ENCODE peak calls at places on chromosomes 1 and 21, in five cellular contexts. R, H, Q, G and B are unnamed samples. For H3K4me1, the result is how much of the 10 kb centered on the place peaks cover.

GRCh38 chr1:156464825-156465452 is 35.6 kb downstream of the MEF2D start:
- DNase-seq in G (no peak), H (no peak), Q (no peak), R (no peak), B (no peak)

GRCh38 chr1:116375884-116376733 is 3.1 kb downstream of the ATP1A1 start:
- DNase-seq in G (peak), H (peak), R (peak), Q (no peak), B (peak)

GRCh38 chr1:44664730-44665370 is 9.4 kb downstream of the TMEM53 start:
- DNase-seq in R (no peak), H (no peak), Q (no peak), G (no peak), B (no peak)

GRCh38 chr1:200445213-200445612 is 35.4 kb upstream of the ZNF281 start:
- DNase-seq in H (no peak), R (no peak), G (no peak), Q (no peak), B (no peak)

GRCh38 chr1:204972461-204972860 is 70.6 kb upstream of the CNTN2 start:
- DNase-seq in H (no peak), R (no peak), G (no peak), Q (no peak), B (no peak)

GRCh38 chr1:94746635-94747525 is 73.3 kb upstream of the SLC44A3 start:
- DNase-seq in H (peak), R (no peak), G (no peak), Q (no peak), B (no peak)

GRCh38 chr1:230994860-230995259 is 16.0 kb downstream of the ARV1 start:
- DNase-seq in R (no peak), Q (no peak), H (no peak), G (no peak), B (no peak)

GRCh38 chr1:221292652-221293051 is 413.4 kb downstream of the HLX start:
- DNase-seq in Q (peak), G (no peak), R (no peak), H (no peak), B (no peak)

GRCh38 chr1:16351994-16352841 is at the start of gene FBXO42:
- DNase-seq in H (peak), G (peak), R (peak), Q (peak), B (peak)

GRCh38 chr1:219917851-219918466 is 10.4 kb downstream of the SLC30A10 start:
- DNase-seq in H (no peak), R (peak), G (peak), Q (no peak), B (no peak)

GRCh38 chr21:29499734-29500343 is 201.1 kb downstream of the BACH1 start:
- DNase-seq in R (peak), H (peak), Q (peak), G (peak), B (peak)

GRCh38 chr1:29004288-29004687 is 89.9 kb downstream of the EPB41 start:
- DNase-seq in G (no peak), Q (no peak), R (no peak), H (no peak), B (no peak)

GRCh38 chr1:59971464-59971911 is 44.9 kb upstream of the CYP2J2 start:
- DNase-seq in G (peak), H (peak), Q (no peak), R (peak), B (peak)

GRCh38 chr21:32645261-32646182 is 33.3 kb upstream of the CFAP298 start:
- DNase-seq in Q (peak), G (no peak), R (no peak), H (peak), B (no peak)

GRCh38 chr1:117572546-117572945 is 33.3 kb upstream of the TENT5C start:
- DNase-seq in G (no peak), R (no peak), H (no peak), Q (no peak), B (no peak)

GRCh38 chr1:230797376-230798186 is 50.4 kb downstream of the CAPN9 start:
- DNase-seq in H (peak), Q (no peak), G (peak), R (peak), B (peak)

GRCh38 chr1:58397187-58397820 is 149.2 kb downstream of the OMA1 start:
- DNase-seq in G (peak), R (peak), Q (no peak), H (no peak), B (no peak)

GRCh38 chr1:155295183-155295941 is 5.9 kb downstream of the PKLR start:
- DNase-seq in R (no peak), H (no peak), Q (no peak), G (no peak), B (no peak)

GRCh38 chr1:91948501-91949355 is 473 bp upstream of the BRDT start:
- DNase-seq in R (no peak), Q (no peak), G (no peak), H (no peak), B (no peak)

GRCh38 chr1:47444578-47445465 is 7.0 kb downstream of the FOXD2 start:
- DNase-seq in R (no peak), H (no peak), G (no peak), Q (no peak), B (no peak)

GRCh38 chr1:156865258-156865657 is 4.6 kb downstream of the NTRK1 start:
- DNase-seq in G (no peak), Q (no peak), H (peak), R (no peak), B (no peak)

GRCh38 chr1:174217248-174217647 is 57.9 kb downstream of the RABGAP1L start:
- DNase-seq in H (no peak), G (no peak), Q (no peak), R (no peak), B (no peak)

GRCh38 chr21:41899431-41900202 is 20.5 kb upstream of the PRDM15 start:
- DNase-seq in R (no peak), G (no peak), H (no peak), Q (no peak), B (no peak)

GRCh38 chr21:41901782-41902181 is 22.6 kb upstream of the PRDM15 start:
- DNase-seq in R (no peak), Q (no peak), H (no peak), G (no peak), B (no peak)

GRCh38 chr21:41902946-41903345 is 23.8 kb upstream of the PRDM15 start:
- DNase-seq in G (no peak), H (no peak), Q (no peak), R (no peak), B (no peak)

GRCh38 chr21:41900401-41900800 is 21.3 kb upstream of the PRDM15 start:
- DNase-seq in H (no peak), Q (no peak), R (no peak), G (no peak), B (no peak)

DNA sequence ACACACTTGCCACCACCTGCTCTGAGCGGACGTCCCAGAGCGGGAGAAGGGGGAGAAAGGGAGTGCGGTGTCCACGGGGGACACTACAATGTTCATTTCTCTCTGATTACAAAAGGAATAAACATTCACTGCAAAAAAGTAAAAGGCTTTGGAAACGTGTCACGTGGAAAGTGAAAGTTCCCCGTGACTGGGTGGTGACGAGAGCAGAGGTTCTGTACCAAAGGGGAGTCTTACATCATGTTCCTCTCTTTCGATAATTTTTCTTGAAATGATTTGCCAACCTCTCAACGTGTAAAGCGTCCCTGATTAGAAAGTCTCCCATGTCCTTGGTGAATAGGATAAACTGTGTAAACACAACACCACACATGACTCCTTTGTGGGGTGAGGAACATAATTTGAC is 22.0 kb upstream of the PRDM15 start:
- DNase-seq in H (no peak), R (no peak), Q (no peak), G (no peak), B (no peak)
- H3K27ac ChIP-seq in H (no peak), R (no peak), Q (no peak), G (no peak), B (no peak)

GRCh38 chr1:197614916-197615692 is 160.2 kb downstream of the DENND1B start:
- DNase-seq in G (peak), H (peak), R (peak), Q (no peak), B (peak)
- TF ChIP-seq JUN in G (no peak), H (no peak), R (no peak), Q (no peak), B (no peak)

DNA sequence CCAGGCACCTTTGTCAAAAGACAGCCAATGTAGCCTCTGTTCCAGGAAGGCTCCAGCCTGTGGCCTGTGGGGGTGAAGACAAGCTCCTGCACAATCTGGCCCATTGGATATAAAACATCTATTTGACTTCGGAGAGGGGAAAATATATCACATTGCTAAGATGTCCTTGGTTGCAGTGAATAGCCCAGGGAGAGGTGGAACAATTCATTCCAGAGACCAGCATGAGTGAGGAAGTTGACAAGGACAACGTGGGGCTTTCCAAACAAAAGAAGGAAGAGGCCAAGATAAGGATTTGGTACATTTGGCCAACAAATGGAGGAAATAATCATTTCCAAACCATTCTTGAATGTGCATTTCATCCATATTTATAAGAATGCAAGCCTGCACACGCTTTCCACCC is 187.0 kb downstream of the ETS2 start:
- DNase-seq in R (no peak), G (no peak), Q (no peak), H (no peak), B (peak)
- H3K4me1 ChIP-seq in R (under half), G (half or more), Q (under half), H (under half), B (half or more)

GRCh38 chr1:3072948-3073519 is 4.0 kb downstream of the PRDM16 start:
- DNase-seq in H (no peak), G (no peak), R (no peak), Q (no peak), B (no peak)

GRCh38 chr1:3070304-3070653 is 1.3 kb downstream of the PRDM16 start:
- DNase-seq in Q (no peak), R (no peak), H (no peak), G (no peak), B (no peak)

GRCh38 chr1:3072178-3072947 is 3.4 kb downstream of the PRDM16 start:
- DNase-seq in G (no peak), R (no peak), H (no peak), Q (no peak), B (no peak)

GRCh38 chr1:3070654-3071506 is 1.9 kb downstream of the PRDM16 start:
- DNase-seq in H (no peak), G (no peak), R (no peak), Q (no peak), B (no peak)

DNA sequence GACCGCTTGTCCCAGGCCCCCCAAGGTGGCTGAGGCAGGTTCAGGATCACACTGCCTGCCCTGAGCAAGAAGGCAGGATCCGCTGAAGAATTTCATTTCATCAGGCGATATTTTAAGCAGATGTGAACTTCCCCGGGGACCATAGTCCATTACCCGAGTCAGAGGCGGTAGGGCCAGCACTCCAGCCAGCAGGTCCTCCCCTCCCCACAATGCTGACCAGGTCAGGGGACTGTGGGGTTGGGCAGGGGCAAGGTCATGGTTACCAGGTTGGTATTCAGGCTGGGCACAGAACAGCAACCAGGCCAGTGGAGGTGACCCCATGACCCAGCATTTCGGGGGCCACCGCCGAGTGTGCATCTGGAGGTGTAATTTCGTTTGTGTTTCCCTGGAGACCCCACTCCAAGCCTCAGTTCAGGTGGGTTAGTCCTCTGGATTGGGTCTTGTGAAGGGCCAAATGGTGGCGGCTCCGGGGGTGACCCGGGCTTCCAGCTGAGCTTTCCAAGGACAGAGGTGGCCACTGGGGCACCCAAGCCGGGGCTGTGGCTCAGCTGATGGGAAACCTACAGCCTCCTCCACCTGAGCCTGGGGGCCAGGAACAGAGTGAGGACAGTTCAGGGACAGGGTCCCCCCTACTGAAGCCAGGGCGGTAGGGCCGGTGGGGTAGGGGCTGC is 2.6 kb downstream of the PRDM16 start:
- DNase-seq in Q (no peak), H (no peak), G (no peak), R (no peak), B (no peak)
- H3K27ac ChIP-seq in Q (no peak), H (no peak), G (peak), R (no peak), B (no peak)

GRCh38 chr1:8211620-8212442 is 106.1 kb upstream of the SLC45A1 start:
- DNase-seq in Q (no peak), R (peak), H (peak), G (peak), B (peak)

GRCh38 chr1:8213676-8214075 is 104.2 kb upstream of the SLC45A1 start:
- DNase-seq in G (no peak), R (peak), H (no peak), Q (no peak), B (no peak)

GRCh38 chr1:8212443-8212920 is 105.4 kb upstream of the SLC45A1 start:
- DNase-seq in G (no peak), Q (no peak), R (no peak), H (no peak), B (no peak)

GRCh38 chr1:8213136-8213535 is 104.8 kb upstream of the SLC45A1 start:
- DNase-seq in G (no peak), Q (no peak), R (no peak), H (no peak), B (no peak)

DNA sequence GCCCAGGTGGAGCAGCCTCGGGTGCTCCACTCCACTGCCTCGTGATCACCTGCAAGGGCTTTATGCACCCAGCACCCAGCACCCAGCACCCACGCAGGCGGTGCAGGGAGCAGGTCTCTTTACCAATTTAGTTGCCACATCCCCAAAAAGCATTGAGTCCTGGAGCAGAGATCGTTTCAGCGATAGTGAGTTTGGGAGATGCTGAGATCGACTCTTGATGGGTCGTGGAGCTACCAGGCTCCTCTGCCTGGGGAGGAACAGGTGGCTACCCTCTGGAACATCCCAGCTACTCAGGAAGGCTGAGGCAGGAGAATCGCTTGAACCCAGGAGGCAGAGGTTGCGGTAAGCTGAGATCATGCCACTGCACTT is 106.7 kb upstream of the SLC45A1 start:
- DNase-seq in H (no peak), R (no peak), G (no peak), Q (no peak), B (no peak)
- TF ChIP-seq JUN in H (no peak), R (no peak), G (no peak), Q (no peak), B (no peak)